ENCODE peak calls at places on chromosomes 1 and 21, in four cellular contexts. I, W, Y and E are unnamed samples.

GRCh38 chr21:37861561-37861960 is 54.7 kb downstream of the KCNJ6 start:
- DNase-seq in I (no peak), W (no peak), Y (no peak), E (no peak)

GRCh38 chr1:167934407-167935251 is 1.9 kb upstream of the DCAF6 start:
- DNase-seq in I (no peak), W (no peak), Y (no peak), E (no peak)

GRCh38 chr21:29351691-29352090 is 53.0 kb downstream of the BACH1 start:
- DNase-seq in I (peak), W (no peak), Y (no peak), E (no peak)

GRCh38 chr1:6602669-6603423 is at the start of gene KLHL21:
- DNase-seq in I (peak), W (peak), Y (peak), E (peak)

GRCh38 chr1:46131727-46132528 is 501 bp downstream of the PIK3R3 start:
- DNase-seq in I (peak), W (peak), Y (peak), E (no peak)

GRCh38 chr1:6638226-6638625 is 13.6 kb downstream of the THAP3 start:
- DNase-seq in I (peak), W (no peak), Y (no peak), E (no peak)

GRCh38 chr1:49197081-49197480 is 420.4 kb upstream of the BEND5 start:
- DNase-seq in I (no peak), W (no peak), Y (no peak), E (no peak)

GRCh38 chr1:87685366-87686136 is 356.9 kb downstream of the LMO4 start:
- DNase-seq in I (no peak), W (no peak), Y (no peak), E (no peak)

GRCh38 chr1:53640696-53641065 is 98.3 kb downstream of the GLIS1 start:
- DNase-seq in I (no peak), W (no peak), Y (no peak), E (no peak)

GRCh38 chr1:100989306-100990077 is 36.1 kb downstream of the DPH5 start:
- DNase-seq in I (no peak), W (no peak), Y (no peak), E (no peak)

GRCh38 chr1:29415156-29415830 is 179.0 kb downstream of the PTPRU start:
- DNase-seq in I (peak), W (no peak), Y (no peak), E (no peak)

GRCh38 chr1:29416825-29417557 is 180.7 kb downstream of the PTPRU start:
- DNase-seq in I (peak), W (no peak), Y (no peak), E (no peak)

GRCh38 chr1:29415861-29416260 is 179.5 kb downstream of the PTPRU start:
- DNase-seq in I (no peak), W (no peak), Y (no peak), E (no peak)

GRCh38 chr1:29417558-29417858 is 181.2 kb downstream of the PTPRU start:
- DNase-seq in I (no peak), W (no peak), Y (no peak), E (no peak)

GRCh38 chr1:29416267-29416666 is 179.9 kb downstream of the PTPRU start:
- DNase-seq in I (no peak), W (no peak), Y (no peak), E (no peak)
- TF ChIP-seq CTCF in I (peak), W (no peak), Y (no peak), E (no peak)

DNA sequence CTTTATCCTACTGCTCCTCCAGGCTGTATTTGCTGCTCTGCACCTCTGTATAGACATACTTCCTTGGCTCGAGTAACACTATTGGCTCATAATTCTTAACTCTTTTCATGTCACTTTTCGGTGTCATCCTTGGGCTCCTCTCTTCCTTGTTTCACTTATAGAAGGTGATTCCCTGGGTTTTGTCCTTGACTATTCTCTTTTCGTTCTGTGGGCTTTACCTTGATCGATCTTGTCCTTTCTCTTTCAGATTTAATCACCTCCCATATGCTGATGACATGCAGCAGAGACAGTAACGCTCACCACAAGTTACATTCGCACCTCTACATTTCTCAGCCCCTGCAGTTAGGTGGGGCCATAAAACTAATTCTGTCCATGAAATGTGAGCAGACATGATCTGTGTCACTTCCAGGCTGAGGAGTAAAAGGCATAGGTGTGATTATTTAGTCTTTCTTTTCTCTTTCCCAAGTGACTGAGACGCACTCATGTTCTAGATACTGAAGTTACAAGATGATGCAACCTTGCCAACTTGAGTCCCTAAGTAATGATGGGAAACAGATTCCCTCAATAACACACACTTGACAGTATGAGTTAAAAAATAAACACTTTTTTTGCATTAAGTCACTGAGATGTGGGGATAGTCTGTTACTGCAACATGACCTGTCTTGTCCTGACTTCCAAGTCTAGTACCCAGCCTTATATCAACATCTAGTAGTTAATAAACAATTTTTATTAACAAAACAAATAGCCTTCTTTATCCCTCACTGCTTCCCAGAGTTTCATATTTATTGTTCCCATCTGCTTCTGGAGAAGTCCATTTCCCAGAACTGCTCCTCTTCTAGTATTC is 49.9 kb upstream of the HAO2 start:
- DNase-seq in I (no peak), W (no peak), Y (no peak), E (no peak)
- TF ChIP-seq CTCF in I (no peak), W (no peak), Y (no peak), E (no peak)

DNA sequence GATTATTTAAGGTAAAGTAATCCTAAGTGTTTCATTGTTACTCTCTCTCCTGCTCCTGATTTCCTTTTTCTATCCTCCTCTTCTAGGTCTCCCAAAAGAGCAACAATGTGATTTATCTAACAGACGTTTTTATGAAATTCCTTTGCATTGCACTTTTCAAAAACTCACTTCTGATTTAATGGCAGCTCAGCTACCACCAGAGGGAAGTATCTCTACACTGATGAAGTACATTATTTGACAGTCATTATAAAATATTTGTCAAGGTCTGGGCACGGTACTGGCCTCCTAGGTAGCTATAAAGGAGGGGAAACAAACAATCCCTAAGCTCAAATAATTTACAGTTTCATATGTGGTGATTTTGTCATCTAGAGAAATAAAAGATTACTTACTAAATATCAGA is 15.6 kb downstream of the TMPRSS15 start:
- DNase-seq in I (no peak), W (no peak), Y (no peak), E (no peak)
- TF ChIP-seq CTCF in I (no peak), W (no peak), Y (no peak), E (no peak)

DNA sequence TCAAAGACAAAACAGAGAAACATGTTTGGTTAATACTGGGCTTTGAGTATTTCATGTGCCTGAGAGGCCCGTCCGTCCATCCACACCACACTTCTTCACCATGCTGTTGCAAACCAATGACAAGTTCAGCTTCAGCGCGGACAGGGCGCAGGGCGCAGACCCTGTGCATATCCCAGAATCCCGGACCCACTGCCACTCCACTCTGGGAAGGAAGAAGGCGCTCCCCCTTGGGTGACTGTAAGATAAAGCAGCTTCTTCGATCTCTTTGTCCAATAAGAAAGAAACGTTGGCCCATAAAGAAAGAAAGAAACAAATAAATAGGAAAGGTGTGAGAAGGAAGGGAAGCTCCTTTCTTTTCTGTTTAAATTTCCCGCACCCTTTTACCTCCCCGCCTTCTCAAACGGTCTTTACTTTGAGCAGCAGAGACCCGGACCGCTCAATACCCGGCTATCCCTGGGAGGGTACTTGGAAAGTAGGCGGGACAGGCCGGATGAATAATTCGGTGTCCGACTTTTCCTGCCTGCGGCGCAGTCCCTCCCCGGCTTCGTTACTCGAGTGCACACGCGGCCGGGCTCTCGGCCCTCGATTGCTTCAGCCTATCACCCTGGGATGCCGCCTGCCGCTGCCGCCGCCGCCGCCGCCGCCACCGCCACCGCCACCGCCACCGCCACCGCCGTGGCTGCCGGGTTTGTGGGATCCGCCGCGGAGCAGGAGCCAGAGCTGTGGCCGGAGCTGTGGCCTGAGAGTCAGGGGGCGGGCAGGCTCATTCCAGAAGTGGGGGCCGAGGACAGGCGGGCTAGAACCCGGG is 550 bp upstream of the RASAL2 start:
- DNase-seq in I (peak), W (peak), Y (peak), E (peak)
- TF ChIP-seq CTCF in I (no peak), W (no peak), Y (no peak), E (no peak)

GRCh38 chr1:18376661-18377060 is 104.1 kb upstream of the KLHDC7A start:
- DNase-seq in I (no peak), W (no peak), Y (no peak), E (no peak)

GRCh38 chr1:18373151-18373550 is 107.6 kb upstream of the KLHDC7A start:
- DNase-seq in I (no peak), W (no peak), Y (no peak), E (no peak)

GRCh38 chr1:18373882-18374493 is 106.7 kb upstream of the KLHDC7A start:
- DNase-seq in I (peak), W (no peak), Y (peak), E (no peak)
- TF ChIP-seq CTCF in I (peak), W (no peak), Y (peak), E (peak)

DNA sequence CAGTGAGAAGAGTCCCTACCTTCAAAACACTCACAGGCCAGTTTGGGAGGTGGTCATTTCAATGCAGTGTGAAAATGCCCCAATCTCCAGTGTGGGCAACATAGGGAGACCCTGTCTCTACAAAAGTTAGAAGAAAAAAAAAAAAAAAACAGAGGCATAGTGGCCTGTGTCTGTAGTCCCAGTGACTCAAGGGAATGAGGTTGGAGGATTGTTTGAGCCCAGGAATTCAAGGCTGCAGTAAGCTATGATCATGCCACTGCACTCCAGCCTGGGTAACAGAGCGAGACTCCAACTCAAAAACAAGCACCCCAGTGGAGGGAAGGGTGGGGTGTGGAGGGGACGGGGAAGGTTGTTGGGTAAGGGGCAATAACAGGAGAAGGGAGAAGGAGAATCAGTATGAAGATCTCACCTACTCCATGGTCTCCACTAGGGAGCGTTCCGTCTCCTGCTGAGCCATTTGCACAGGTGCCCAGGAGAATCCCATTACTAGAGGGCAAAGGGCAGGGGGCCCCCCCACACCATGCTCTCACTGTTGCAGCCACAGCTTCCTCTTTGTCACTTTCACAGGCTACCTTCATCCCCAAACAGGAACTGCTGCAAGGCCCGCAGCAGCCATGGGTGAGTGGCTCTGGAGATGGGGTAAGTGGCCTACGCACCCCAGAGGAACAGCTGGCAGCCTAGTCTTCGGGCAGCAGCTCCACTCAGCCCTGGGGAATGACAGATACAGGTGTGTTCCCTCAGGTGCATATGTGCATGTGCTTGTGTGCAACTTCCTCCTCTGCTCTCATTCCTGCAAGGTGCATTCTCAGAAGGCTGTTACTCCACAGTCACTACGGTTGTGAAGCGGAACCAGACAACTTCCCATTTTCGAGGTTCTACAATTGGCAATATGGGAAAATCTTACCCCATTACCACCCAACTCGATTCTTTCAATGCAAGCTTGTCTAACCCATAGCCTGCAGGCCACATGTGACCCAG is 87.9 kb upstream of the LYST start:
- DNase-seq in I (peak), W (peak), Y (peak), E (peak)
- TF ChIP-seq CTCF in I (no peak), W (no peak), Y (no peak), E (no peak)

GRCh38 chr1:221663321-221663720 is 78.6 kb downstream of the DUSP10 start:
- DNase-seq in I (no peak), W (no peak), Y (no peak), E (no peak)
- TF ChIP-seq CTCF in I (no peak), W (no peak), Y (no peak), E (no peak)

DNA sequence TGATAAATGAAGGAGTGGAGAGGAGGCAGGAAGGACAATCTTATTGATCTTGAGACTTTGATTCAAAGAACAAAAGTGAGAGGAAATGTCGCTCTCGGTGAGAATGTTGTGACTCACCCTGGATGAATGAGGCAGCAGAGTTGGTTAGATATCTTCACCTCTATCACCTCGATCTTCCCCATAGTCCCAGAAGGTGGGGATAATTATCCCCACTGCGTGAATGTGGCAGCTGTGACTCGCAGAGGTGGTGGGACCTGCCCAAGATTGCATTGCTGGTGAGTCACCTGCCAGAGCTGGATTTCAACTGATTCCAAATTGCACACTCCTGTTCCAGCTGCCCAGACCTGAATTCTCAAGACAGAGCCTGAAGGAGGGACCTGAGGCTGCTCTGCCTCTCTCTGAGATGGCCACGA is 105.0 kb downstream of the MATN1 start:
- DNase-seq in I (no peak), W (no peak), Y (no peak), E (no peak)
- TF ChIP-seq CTCF in I (no peak), W (no peak), Y (no peak), E (no peak)